ENCODE peak calls at places on chromosome 16, in six cellular contexts. One of them, this sample, is unnamed.

GRCh38 chr16:71376465-71377157 is 18.1 kb downstream of the CALB2 start:
- DNase-seq in prostate gland: no peak
- DNase-seq in K562: no peak
- DNase-seq in H1: no peak
- DNase-seq in stomach: no peak
- DNase-seq in transverse colon: no peak
- DNase-seq in this sample: peak

GRCh38 chr16:48126801-48127644 is 28.8 kb downstream of the ABCC12 start:
- DNase-seq in K562: no peak
- DNase-seq in stomach: peak
- DNase-seq in transverse colon: no peak
- DNase-seq in H1: no peak
- DNase-seq in prostate gland: peak
- DNase-seq in this sample: no peak

GRCh38 chr16:48452991-48453760 is 68.0 kb upstream of the SIAH1 start:
- DNase-seq in K562: no peak
- DNase-seq in H1: no peak
- DNase-seq in stomach: no peak
- DNase-seq in transverse colon: no peak
- DNase-seq in prostate gland: no peak
- DNase-seq in this sample: no peak

GRCh38 chr16:63922563-63922962 is 1199.3 kb downstream of the CDH11 start:
- DNase-seq in prostate gland: no peak
- DNase-seq in K562: no peak
- DNase-seq in H1: no peak
- DNase-seq in transverse colon: no peak
- DNase-seq in stomach: no peak
- DNase-seq in this sample: no peak

GRCh38 chr16:10678655-10679054 is 16.1 kb downstream of the TEKT5 start:
- DNase-seq in H1: no peak
- DNase-seq in stomach: no peak
- DNase-seq in K562: no peak
- DNase-seq in prostate gland: no peak
- DNase-seq in transverse colon: no peak
- DNase-seq in this sample: no peak

GRCh38 chr16:70770968-70771552 is 29.9 kb downstream of the VAC14 start:
- DNase-seq in prostate gland: peak
- DNase-seq in K562: peak
- DNase-seq in H1: no peak
- DNase-seq in transverse colon: peak
- DNase-seq in stomach: peak
- DNase-seq in this sample: peak

GRCh38 chr16:64356267-64356666 is 765.6 kb downstream of the CDH11 start:
- DNase-seq in K562: no peak
- DNase-seq in transverse colon: no peak
- DNase-seq in prostate gland: no peak
- DNase-seq in stomach: no peak
- DNase-seq in H1: no peak
- DNase-seq in this sample: no peak

GRCh38 chr16:64626771-64627170 is 495.1 kb downstream of the CDH11 start:
- DNase-seq in transverse colon: no peak
- DNase-seq in K562: no peak
- DNase-seq in prostate gland: no peak
- DNase-seq in stomach: no peak
- DNase-seq in H1: no peak
- DNase-seq in this sample: no peak

GRCh38 chr16:85819245-85819644 is 19.8 kb downstream of the COX4I1 start:
- DNase-seq in prostate gland: peak
- DNase-seq in K562: peak
- DNase-seq in transverse colon: peak
- DNase-seq in H1: peak
- DNase-seq in stomach: peak
- DNase-seq in this sample: peak

GRCh38 chr16:64983983-64984382 is 137.9 kb downstream of the CDH11 start:
- DNase-seq in transverse colon: no peak
- DNase-seq in H1: peak
- DNase-seq in prostate gland: no peak
- DNase-seq in stomach: no peak
- DNase-seq in K562: peak
- DNase-seq in this sample: no peak

GRCh38 chr16:68676113-68676860 is 31.2 kb downstream of the CDH3 start:
- DNase-seq in transverse colon: no peak
- DNase-seq in H1: no peak
- DNase-seq in K562: no peak
- DNase-seq in stomach: no peak
- DNase-seq in prostate gland: no peak
- DNase-seq in this sample: no peak

GRCh38 chr16:22267764-22268163 is 29.4 kb upstream of the POLR3E start:
- DNase-seq in stomach: no peak
- DNase-seq in prostate gland: no peak
- DNase-seq in transverse colon: no peak
- DNase-seq in H1: no peak
- DNase-seq in K562: no peak
- DNase-seq in this sample: no peak

GRCh38 chr16:55824473-55824872 is 8.4 kb downstream of the CES1 start:
- DNase-seq in K562: no peak
- DNase-seq in transverse colon: no peak
- DNase-seq in prostate gland: no peak
- DNase-seq in stomach: no peak
- DNase-seq in H1: no peak
- DNase-seq in this sample: no peak

GRCh38 chr16:12964466-12964865 is 63.1 kb downstream of the SHISA9 start:
- DNase-seq in K562: no peak
- DNase-seq in prostate gland: no peak
- DNase-seq in H1: no peak
- DNase-seq in transverse colon: no peak
- DNase-seq in stomach: no peak
- DNase-seq in this sample: no peak

GRCh38 chr16:87635541-87636049 is 33.3 kb downstream of the JPH3 start:
- DNase-seq in prostate gland: peak
- DNase-seq in stomach: peak
- DNase-seq in K562: peak
- DNase-seq in transverse colon: peak
- DNase-seq in H1: no peak
- DNase-seq in this sample: peak

GRCh38 chr16:55488306-55488705 is 9.3 kb downstream of the MMP2 start:
- DNase-seq in stomach: no peak
- DNase-seq in transverse colon: no peak
- DNase-seq in prostate gland: no peak
- DNase-seq in H1: no peak
- DNase-seq in K562: no peak
- DNase-seq in this sample: no peak

GRCh38 chr16:1706386-1707192 is 594 bp downstream of the MAPK8IP3 start:
- DNase-seq in stomach: no peak
- DNase-seq in H1: no peak
- DNase-seq in prostate gland: no peak
- DNase-seq in transverse colon: no peak
- DNase-seq in K562: peak
- DNase-seq in this sample: no peak

GRCh38 chr16:85746431-85747227 is 4.3 kb downstream of the C16orf74 start:
- DNase-seq in prostate gland: no peak
- DNase-seq in H1: peak
- DNase-seq in K562: no peak
- DNase-seq in transverse colon: peak
- DNase-seq in stomach: no peak
- DNase-seq in this sample: no peak

GRCh38 chr16:18788828-18789514 is 1.2 kb downstream of the RPS15A start:
- DNase-seq in stomach: no peak
- DNase-seq in H1: no peak
- DNase-seq in K562: no peak
- DNase-seq in prostate gland: no peak
- DNase-seq in transverse colon: no peak
- DNase-seq in this sample: no peak

GRCh38 chr16:17011712-17012111 is 459.0 kb downstream of the XYLT1 start:
- DNase-seq in prostate gland: no peak
- DNase-seq in H1: no peak
- DNase-seq in transverse colon: no peak
- DNase-seq in stomach: no peak
- DNase-seq in K562: no peak
- DNase-seq in this sample: no peak

GRCh38 chr16:75942901-75943300 is 216.6 kb upstream of the CPHXL start:
- DNase-seq in stomach: no peak
- DNase-seq in H1: no peak
- DNase-seq in transverse colon: no peak
- DNase-seq in K562: no peak
- DNase-seq in prostate gland: no peak
- DNase-seq in this sample: no peak

GRCh38 chr16:70737377-70738082 is 51.7 kb upstream of the MTSS2 start:
- DNase-seq in K562: no peak
- DNase-seq in prostate gland: peak
- DNase-seq in H1: no peak
- DNase-seq in transverse colon: peak
- DNase-seq in stomach: peak
- DNase-seq in this sample: peak

GRCh38 chr16:55668337-55669281 is 12.8 kb downstream of the SLC6A2 start:
- DNase-seq in stomach: no peak
- DNase-seq in transverse colon: no peak
- DNase-seq in K562: no peak
- DNase-seq in prostate gland: no peak
- DNase-seq in H1: peak
- DNase-seq in this sample: peak

GRCh38 chr16:4474192-4474961 is at the start of gene NMRAL1:
- DNase-seq in transverse colon: peak
- DNase-seq in stomach: peak
- DNase-seq in H1: peak
- DNase-seq in K562: peak
- DNase-seq in prostate gland: peak
- DNase-seq in this sample: peak
- TF ChIP-seq POLR2A in transverse colon: peak
- TF ChIP-seq POLR2A in stomach: peak
- TF ChIP-seq POLR2A in H1: peak
- TF ChIP-seq POLR2A in K562: peak
- TF ChIP-seq POLR2A in prostate gland: peak
- TF ChIP-seq POLR2A in this sample: peak

GRCh38 chr16:49605536-49606241 is 232.1 kb downstream of the C16orf78 start:
- DNase-seq in K562: no peak
- DNase-seq in transverse colon: no peak
- DNase-seq in H1: no peak
- DNase-seq in prostate gland: no peak
- DNase-seq in stomach: no peak
- DNase-seq in this sample: no peak
- TF ChIP-seq POLR2AphosphoS5 in K562: no peak
- TF ChIP-seq POLR2AphosphoS5 in transverse colon: no peak
- TF ChIP-seq POLR2AphosphoS5 in H1: no peak
- TF ChIP-seq POLR2AphosphoS5 in prostate gland: no peak
- TF ChIP-seq POLR2AphosphoS5 in stomach: no peak
- TF ChIP-seq POLR2AphosphoS5 in this sample: no peak

GRCh38 chr16:74296120-74296464 is 522 bp upstream of the PSMD7 start:
- DNase-seq in H1: no peak
- DNase-seq in prostate gland: no peak
- DNase-seq in K562: no peak
- DNase-seq in transverse colon: no peak
- DNase-seq in stomach: no peak
- DNase-seq in this sample: no peak

GRCh38 chr16:74291577-74292208 is 4.9 kb upstream of the PSMD7 start:
- DNase-seq in prostate gland: no peak
- DNase-seq in stomach: no peak
- DNase-seq in K562: peak
- DNase-seq in H1: no peak
- DNase-seq in transverse colon: no peak
- DNase-seq in this sample: no peak

GRCh38 chr16:74297296-74297665 is 667 bp downstream of the PSMD7 start:
- DNase-seq in H1: no peak
- DNase-seq in prostate gland: peak
- DNase-seq in K562: peak
- DNase-seq in transverse colon: peak
- DNase-seq in stomach: no peak
- DNase-seq in this sample: no peak

GRCh38 chr16:74298104-74298503 is 1.5 kb downstream of the PSMD7 start:
- DNase-seq in K562: no peak
- DNase-seq in prostate gland: peak
- DNase-seq in stomach: no peak
- DNase-seq in H1: no peak
- DNase-seq in transverse colon: no peak
- DNase-seq in this sample: no peak

DNA sequence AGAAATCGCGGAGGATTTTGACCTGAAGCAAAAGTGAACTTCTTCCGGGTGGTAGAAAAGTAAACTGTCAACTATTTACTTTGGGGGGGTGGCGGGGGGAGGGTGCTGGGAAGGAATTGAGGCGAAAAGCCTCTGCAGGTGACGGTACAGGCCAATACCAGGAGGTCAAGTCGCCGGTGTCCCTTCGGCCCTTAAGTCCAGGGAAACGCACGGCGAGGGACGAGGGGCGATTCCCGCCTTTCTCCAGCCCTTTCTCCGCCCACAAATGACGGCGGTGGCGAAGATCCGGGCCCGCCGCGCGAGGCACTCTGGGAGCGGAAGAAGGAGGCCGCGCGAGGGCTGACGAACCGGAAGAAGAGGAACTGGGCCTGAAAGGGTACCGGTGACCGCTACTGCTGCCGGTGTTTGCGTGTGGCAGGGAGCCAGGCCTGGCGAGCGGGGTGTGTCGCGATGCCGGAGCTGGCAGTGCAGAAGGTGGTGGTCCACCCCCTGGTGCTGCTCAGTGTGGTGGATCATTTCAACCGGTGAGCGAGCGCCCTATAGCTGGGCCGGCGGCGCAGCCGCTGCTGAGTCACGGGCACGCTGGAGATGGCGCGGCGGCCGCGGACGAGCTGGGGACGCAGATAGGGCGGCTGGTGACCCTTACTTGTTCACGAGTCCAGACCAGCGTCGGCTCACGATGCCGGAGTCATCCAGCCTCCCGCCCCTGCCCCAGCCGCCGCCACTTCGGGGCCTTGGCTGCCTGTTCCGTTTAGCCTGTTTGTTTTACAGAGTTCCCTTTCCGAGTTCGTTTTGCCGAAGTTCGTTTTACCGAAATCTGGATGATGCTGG is at the start of gene PSMD7:
- DNase-seq in K562: peak
- DNase-seq in transverse colon: peak
- DNase-seq in stomach: peak
- DNase-seq in H1: peak
- DNase-seq in prostate gland: peak
- DNase-seq in this sample: peak
- TF ChIP-seq POLR2A in K562: peak
- TF ChIP-seq POLR2A in transverse colon: peak
- TF ChIP-seq POLR2A in stomach: peak
- TF ChIP-seq POLR2A in H1: peak
- TF ChIP-seq POLR2A in prostate gland: peak
- TF ChIP-seq POLR2A in this sample: peak

DNA sequence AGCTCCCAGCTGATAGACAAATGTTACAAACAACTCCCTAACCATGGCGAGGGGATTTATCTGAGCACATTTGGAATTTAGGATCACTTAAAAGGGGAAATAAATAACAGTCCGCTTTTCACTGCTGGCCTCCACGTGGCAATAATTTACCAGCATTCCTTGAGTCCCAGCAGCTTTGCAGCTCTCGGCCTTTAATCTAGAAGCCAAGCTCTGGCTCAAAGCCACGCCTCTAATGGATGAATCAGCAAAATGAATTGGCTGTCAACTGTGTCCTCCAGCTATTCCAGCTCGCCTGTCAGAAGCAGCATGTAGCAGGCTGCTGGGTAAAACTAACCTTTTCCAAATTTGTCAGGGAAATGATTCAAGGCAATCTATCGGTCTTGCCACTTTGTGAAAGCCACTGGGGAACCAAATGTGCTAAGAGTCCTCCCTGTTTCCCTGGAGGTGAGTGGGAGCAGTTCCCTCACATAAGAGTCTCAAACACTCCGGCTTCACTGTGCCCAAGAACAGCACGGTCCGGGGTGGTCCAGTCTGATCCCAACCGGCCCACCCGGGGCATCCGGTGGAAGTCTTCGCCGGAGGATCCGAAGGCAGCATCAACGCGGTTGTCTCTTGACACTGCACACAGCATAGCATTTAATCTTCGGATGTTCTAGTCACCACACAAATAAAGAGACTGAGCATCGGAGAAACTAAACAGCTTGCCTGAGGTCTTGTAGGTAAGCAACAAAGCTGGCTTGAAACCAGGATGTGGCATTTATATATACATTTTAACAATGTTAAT is 143.3 kb downstream of the PARN start:
- DNase-seq in prostate gland: peak
- DNase-seq in K562: peak
- DNase-seq in transverse colon: peak
- DNase-seq in stomach: peak
- DNase-seq in H1: no peak
- DNase-seq in this sample: peak
- TF ChIP-seq POLR2AphosphoS5 in prostate gland: peak
- TF ChIP-seq POLR2AphosphoS5 in K562: peak
- TF ChIP-seq POLR2AphosphoS5 in transverse colon: peak
- TF ChIP-seq POLR2AphosphoS5 in stomach: peak
- TF ChIP-seq POLR2AphosphoS5 in H1: no peak
- TF ChIP-seq POLR2AphosphoS5 in this sample: peak

This sample was measured in breast epithelium.